ENCODE peak calls at places on chromosomes 2 and 18, in five cellular contexts. One of them, this sample, is unnamed.

GRCh38 chr18:48819276-48819675 is 131.5 kb downstream of the SMAD7 start:
- DNase-seq in CD8-positive, alpha-beta memory T cell: no peak
- DNase-seq in Caco-2: no peak
- DNase-seq in naive thymus-derived CD4-positive, alpha-beta T cell: no peak
- DNase-seq in fibroblast of lung: no peak
- DNase-seq in this sample: peak; percentile 70

GRCh38 chr2:9543557-9543956 is 12.1 kb downstream of the ADAM17 start:
- DNase-seq in CD8-positive, alpha-beta memory T cell: no peak
- DNase-seq in Caco-2: no peak
- DNase-seq in naive thymus-derived CD4-positive, alpha-beta T cell: no peak
- DNase-seq in fibroblast of lung: no peak
- DNase-seq in this sample: no peak

GRCh38 chr2:71697106-71698010 is 244.0 kb downstream of the DYSF start:
- DNase-seq in CD8-positive, alpha-beta memory T cell: no peak
- DNase-seq in Caco-2: peak; percentile 18
- DNase-seq in naive thymus-derived CD4-positive, alpha-beta T cell: no peak
- DNase-seq in fibroblast of lung: no peak
- DNase-seq in this sample: peak; percentile 36

GRCh38 chr2:96964221-96964905 is 22.0 kb downstream of the FAM178B start:
- DNase-seq in CD8-positive, alpha-beta memory T cell: no peak
- DNase-seq in Caco-2: no peak
- DNase-seq in naive thymus-derived CD4-positive, alpha-beta T cell: no peak
- DNase-seq in fibroblast of lung: no peak
- DNase-seq in this sample: no peak

GRCh38 chr2:22497789-22498188 is 887.2 kb upstream of the KLHL29 start:
- DNase-seq in CD8-positive, alpha-beta memory T cell: no peak
- DNase-seq in Caco-2: no peak
- DNase-seq in naive thymus-derived CD4-positive, alpha-beta T cell: no peak
- DNase-seq in fibroblast of lung: no peak
- DNase-seq in this sample: no peak

GRCh38 chr2:144224446-144224845 is 295.5 kb downstream of the ZEB2 start:
- DNase-seq in CD8-positive, alpha-beta memory T cell: no peak
- DNase-seq in Caco-2: no peak
- DNase-seq in naive thymus-derived CD4-positive, alpha-beta T cell: no peak
- DNase-seq in fibroblast of lung: no peak
- DNase-seq in this sample: no peak

GRCh38 chr2:169526451-169526850 is 16.9 kb downstream of the KLHL41 start:
- DNase-seq in CD8-positive, alpha-beta memory T cell: no peak
- DNase-seq in Caco-2: no peak
- DNase-seq in naive thymus-derived CD4-positive, alpha-beta T cell: no peak
- DNase-seq in fibroblast of lung: peak; percentile 23
- DNase-seq in this sample: no peak

GRCh38 chr2:164143183-164143930 is 407.5 kb upstream of the FIGN start:
- DNase-seq in CD8-positive, alpha-beta memory T cell: no peak
- DNase-seq in Caco-2: no peak
- DNase-seq in naive thymus-derived CD4-positive, alpha-beta T cell: no peak
- DNase-seq in fibroblast of lung: no peak
- DNase-seq in this sample: no peak

GRCh38 chr18:50558157-50558556 is 1.7 kb upstream of the MAPK4 start:
- DNase-seq in CD8-positive, alpha-beta memory T cell: no peak
- DNase-seq in Caco-2: no peak
- DNase-seq in naive thymus-derived CD4-positive, alpha-beta T cell: no peak
- DNase-seq in fibroblast of lung: no peak
- DNase-seq in this sample: no peak

GRCh38 chr2:160054984-160055725 is 7.3 kb downstream of the PLA2R1 start:
- DNase-seq in CD8-positive, alpha-beta memory T cell: no peak
- DNase-seq in Caco-2: no peak
- DNase-seq in naive thymus-derived CD4-positive, alpha-beta T cell: no peak
- DNase-seq in fibroblast of lung: peak; percentile 34
- DNase-seq in this sample: no peak

GRCh38 chr2:217928324-217929293 is 74.2 kb downstream of the TNS1 start:
- DNase-seq in CD8-positive, alpha-beta memory T cell: no peak
- DNase-seq in Caco-2: no peak
- DNase-seq in naive thymus-derived CD4-positive, alpha-beta T cell: no peak
- DNase-seq in fibroblast of lung: no peak
- DNase-seq in this sample: peak; percentile 83

GRCh38 chr2:217929294-217929671 is 73.5 kb downstream of the TNS1 start:
- DNase-seq in CD8-positive, alpha-beta memory T cell: no peak
- DNase-seq in Caco-2: no peak
- DNase-seq in naive thymus-derived CD4-positive, alpha-beta T cell: no peak
- DNase-seq in fibroblast of lung: no peak
- DNase-seq in this sample: peak; percentile 63

GRCh38 chr2:217930783-217931563 is 71.8 kb downstream of the TNS1 start:
- DNase-seq in CD8-positive, alpha-beta memory T cell: no peak
- DNase-seq in Caco-2: no peak
- DNase-seq in naive thymus-derived CD4-positive, alpha-beta T cell: no peak
- DNase-seq in fibroblast of lung: peak; percentile 59
- DNase-seq in this sample: no peak

GRCh38 chr2:217931846-217932560 is 70.8 kb downstream of the TNS1 start:
- DNase-seq in CD8-positive, alpha-beta memory T cell: no peak
- DNase-seq in Caco-2: no peak
- DNase-seq in naive thymus-derived CD4-positive, alpha-beta T cell: no peak
- DNase-seq in fibroblast of lung: no peak
- DNase-seq in this sample: no peak

GRCh38 chr2:217929757-217930707 is 72.8 kb downstream of the TNS1 start:
- DNase-seq in CD8-positive, alpha-beta memory T cell: no peak
- DNase-seq in Caco-2: no peak
- DNase-seq in naive thymus-derived CD4-positive, alpha-beta T cell: no peak
- DNase-seq in fibroblast of lung: peak; percentile 93
- DNase-seq in this sample: peak; percentile 77
- H3K4me1 ChIP-seq in CD8-positive, alpha-beta memory T cell: no peaks in the 10 kb centered on the region
- H3K4me1 ChIP-seq in Caco-2: peaks cover 6% of the 10 kb centered on the region
- H3K4me1 ChIP-seq in naive thymus-derived CD4-positive, alpha-beta T cell: no peaks in the 10 kb centered on the region
- H3K4me1 ChIP-seq in fibroblast of lung: peaks cover 51% of the 10 kb centered on the region
- H3K4me1 ChIP-seq in this sample: peaks cover 70% of the 10 kb centered on the region

DNA sequence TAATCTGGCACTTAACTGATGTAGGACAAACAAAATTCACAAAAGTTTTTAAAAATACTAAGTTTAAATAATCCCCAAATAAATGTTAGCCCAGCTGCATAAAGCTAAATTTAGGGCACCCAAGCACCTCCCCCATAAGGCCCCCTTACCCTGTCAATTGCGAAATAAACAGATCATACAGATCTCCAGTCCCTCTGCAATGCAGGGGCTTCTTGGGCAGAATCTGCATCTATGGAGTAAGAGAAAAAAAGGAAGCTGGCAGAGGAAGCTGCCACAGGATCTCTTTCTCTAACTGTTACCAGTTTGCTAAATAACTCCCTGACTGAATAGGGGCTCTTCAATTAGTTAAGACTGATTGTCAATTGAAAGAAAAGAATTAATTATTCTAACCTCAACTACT is 117.7 kb downstream of the MEMO1 start:
- DNase-seq in CD8-positive, alpha-beta memory T cell: no peak
- DNase-seq in Caco-2: no peak
- DNase-seq in naive thymus-derived CD4-positive, alpha-beta T cell: no peak
- DNase-seq in fibroblast of lung: no peak
- DNase-seq in this sample: no peak
- H3K4me3 ChIP-seq in CD8-positive, alpha-beta memory T cell: no peak overlapping the region
- H3K4me3 ChIP-seq in Caco-2: no peak overlapping the region
- H3K4me3 ChIP-seq in naive thymus-derived CD4-positive, alpha-beta T cell: no peak overlapping the region
- H3K4me3 ChIP-seq in fibroblast of lung: no peak overlapping the region
- H3K4me3 ChIP-seq in this sample: no peak overlapping the region

GRCh38 chr2:231049286-231050017 is 7.2 kb upstream of the PSMD1 start:
- DNase-seq in CD8-positive, alpha-beta memory T cell: no peak
- DNase-seq in Caco-2: no peak
- DNase-seq in naive thymus-derived CD4-positive, alpha-beta T cell: no peak
- DNase-seq in fibroblast of lung: no peak
- DNase-seq in this sample: no peak

GRCh38 chr2:231047270-231047921 is 9.3 kb upstream of the PSMD1 start:
- DNase-seq in CD8-positive, alpha-beta memory T cell: no peak
- DNase-seq in Caco-2: no peak
- DNase-seq in naive thymus-derived CD4-positive, alpha-beta T cell: no peak
- DNase-seq in fibroblast of lung: no peak
- DNase-seq in this sample: no peak

GRCh38 chr2:231046908-231047269 is 9.6 kb downstream of the C2orf72 start:
- DNase-seq in CD8-positive, alpha-beta memory T cell: no peak
- DNase-seq in Caco-2: no peak
- DNase-seq in naive thymus-derived CD4-positive, alpha-beta T cell: no peak
- DNase-seq in fibroblast of lung: no peak
- DNase-seq in this sample: no peak

GRCh38 chr2:231050018-231050901 is 6.4 kb upstream of the PSMD1 start:
- DNase-seq in CD8-positive, alpha-beta memory T cell: no peak
- DNase-seq in Caco-2: peak; percentile 91
- DNase-seq in naive thymus-derived CD4-positive, alpha-beta T cell: no peak
- DNase-seq in fibroblast of lung: no peak
- DNase-seq in this sample: no peak

GRCh38 chr2:231047922-231048544 is 8.6 kb upstream of the PSMD1 start:
- DNase-seq in CD8-positive, alpha-beta memory T cell: no peak
- DNase-seq in Caco-2: no peak
- DNase-seq in naive thymus-derived CD4-positive, alpha-beta T cell: no peak
- DNase-seq in fibroblast of lung: no peak
- DNase-seq in this sample: no peak
- H3K4me1 ChIP-seq in CD8-positive, alpha-beta memory T cell: peaks cover 5% of the 10 kb centered on the region
- H3K4me1 ChIP-seq in Caco-2: peaks cover 45% of the 10 kb centered on the region
- H3K4me1 ChIP-seq in naive thymus-derived CD4-positive, alpha-beta T cell: no peaks in the 10 kb centered on the region
- H3K4me1 ChIP-seq in fibroblast of lung: no peaks in the 10 kb centered on the region
- H3K4me1 ChIP-seq in this sample: no peaks in the 10 kb centered on the region

GRCh38 chr2:29920130-29920577 is 1.2 kb downstream of the ALK start:
- DNase-seq in CD8-positive, alpha-beta memory T cell: peak; percentile 6
- DNase-seq in Caco-2: no peak
- DNase-seq in naive thymus-derived CD4-positive, alpha-beta T cell: peak; percentile 48
- DNase-seq in fibroblast of lung: peak; percentile 60
- DNase-seq in this sample: peak; percentile 90
- H3K4me3 ChIP-seq in CD8-positive, alpha-beta memory T cell: no peak overlapping the region
- H3K4me3 ChIP-seq in Caco-2: no peak overlapping the region
- H3K4me3 ChIP-seq in naive thymus-derived CD4-positive, alpha-beta T cell: no peak overlapping the region
- H3K4me3 ChIP-seq in fibroblast of lung: no peak overlapping the region
- H3K4me3 ChIP-seq in this sample: peak overlapping the region; percentile 30

DNA sequence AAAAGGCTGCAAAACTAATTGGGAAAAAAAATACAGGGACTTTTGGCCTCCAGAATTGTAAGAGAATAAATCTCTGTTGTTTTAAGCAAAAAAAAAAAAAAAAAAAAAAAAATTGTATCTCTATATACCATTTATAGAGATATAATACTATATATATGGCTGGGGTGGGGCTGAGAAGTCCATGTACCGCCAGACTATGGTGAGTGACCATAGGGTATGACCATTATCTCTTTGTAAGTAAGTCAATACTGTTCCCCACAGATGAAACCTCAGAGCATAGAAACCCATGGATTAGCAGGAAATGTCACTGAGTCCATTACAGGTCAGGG is 117.1 kb upstream of the MCFD2 start:
- DNase-seq in CD8-positive, alpha-beta memory T cell: no peak
- DNase-seq in Caco-2: no peak
- DNase-seq in naive thymus-derived CD4-positive, alpha-beta T cell: no peak
- DNase-seq in fibroblast of lung: no peak
- DNase-seq in this sample: no peak
- H3K4me1 ChIP-seq in CD8-positive, alpha-beta memory T cell: no peaks in the 10 kb centered on the region
- H3K4me1 ChIP-seq in Caco-2: peaks cover 83% of the 10 kb centered on the region
- H3K4me1 ChIP-seq in naive thymus-derived CD4-positive, alpha-beta T cell: no peaks in the 10 kb centered on the region
- H3K4me1 ChIP-seq in fibroblast of lung: peaks cover 37% of the 10 kb centered on the region
- H3K4me1 ChIP-seq in this sample: peaks cover 26% of the 10 kb centered on the region

GRCh38 chr2:46277470-46278190 is 19.6 kb upstream of the EPAS1 start:
- DNase-seq in CD8-positive, alpha-beta memory T cell: no peak
- DNase-seq in Caco-2: no peak
- DNase-seq in naive thymus-derived CD4-positive, alpha-beta T cell: no peak
- DNase-seq in fibroblast of lung: no peak
- DNase-seq in this sample: peak; percentile 51
- H3K4me3 ChIP-seq in CD8-positive, alpha-beta memory T cell: no peak overlapping the region
- H3K4me3 ChIP-seq in Caco-2: no peak overlapping the region
- H3K4me3 ChIP-seq in naive thymus-derived CD4-positive, alpha-beta T cell: no peak overlapping the region
- H3K4me3 ChIP-seq in fibroblast of lung: no peak overlapping the region
- H3K4me3 ChIP-seq in this sample: no peak overlapping the region

DNA sequence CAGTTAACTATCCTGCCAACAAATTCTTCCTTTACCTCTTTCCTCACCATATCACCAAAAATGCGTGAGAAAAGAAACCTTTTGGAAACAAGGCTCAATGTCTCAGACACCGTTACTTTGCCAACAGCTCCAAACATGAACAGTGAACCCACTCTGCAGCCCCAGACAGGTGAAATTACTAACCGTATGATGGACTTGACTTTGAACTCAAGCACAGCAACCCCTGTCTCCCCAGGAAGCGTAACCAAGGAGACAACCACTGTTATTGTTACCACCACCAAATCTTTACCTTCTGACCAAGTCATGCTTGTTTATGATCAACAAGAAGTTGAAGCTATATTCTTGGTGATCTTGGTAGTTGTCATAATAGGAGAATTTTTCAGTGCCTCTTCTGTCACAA is 28.4 kb downstream of the MFSD6 start:
- DNase-seq in CD8-positive, alpha-beta memory T cell: peak; percentile 7
- DNase-seq in Caco-2: no peak
- DNase-seq in naive thymus-derived CD4-positive, alpha-beta T cell: no peak
- DNase-seq in fibroblast of lung: no peak
- DNase-seq in this sample: no peak
- H3K4me1 ChIP-seq in CD8-positive, alpha-beta memory T cell: peaks cover 56% of the 10 kb centered on the region
- H3K4me1 ChIP-seq in Caco-2: no peaks in the 10 kb centered on the region
- H3K4me1 ChIP-seq in naive thymus-derived CD4-positive, alpha-beta T cell: peaks cover 41% of the 10 kb centered on the region
- H3K4me1 ChIP-seq in fibroblast of lung: no peaks in the 10 kb centered on the region
- H3K4me1 ChIP-seq in this sample: no peaks in the 10 kb centered on the region

GRCh38 chr2:8534729-8535397 is 147.0 kb upstream of the ID2 start:
- DNase-seq in CD8-positive, alpha-beta memory T cell: no peak
- DNase-seq in Caco-2: peak; percentile 66
- DNase-seq in naive thymus-derived CD4-positive, alpha-beta T cell: no peak
- DNase-seq in fibroblast of lung: peak; percentile 54
- DNase-seq in this sample: peak; percentile 87
- H3K4me3 ChIP-seq in CD8-positive, alpha-beta memory T cell: no peak overlapping the region
- H3K4me3 ChIP-seq in Caco-2: no peak overlapping the region
- H3K4me3 ChIP-seq in naive thymus-derived CD4-positive, alpha-beta T cell: no peak overlapping the region
- H3K4me3 ChIP-seq in fibroblast of lung: no peak overlapping the region
- H3K4me3 ChIP-seq in this sample: no peak overlapping the region

DNA sequence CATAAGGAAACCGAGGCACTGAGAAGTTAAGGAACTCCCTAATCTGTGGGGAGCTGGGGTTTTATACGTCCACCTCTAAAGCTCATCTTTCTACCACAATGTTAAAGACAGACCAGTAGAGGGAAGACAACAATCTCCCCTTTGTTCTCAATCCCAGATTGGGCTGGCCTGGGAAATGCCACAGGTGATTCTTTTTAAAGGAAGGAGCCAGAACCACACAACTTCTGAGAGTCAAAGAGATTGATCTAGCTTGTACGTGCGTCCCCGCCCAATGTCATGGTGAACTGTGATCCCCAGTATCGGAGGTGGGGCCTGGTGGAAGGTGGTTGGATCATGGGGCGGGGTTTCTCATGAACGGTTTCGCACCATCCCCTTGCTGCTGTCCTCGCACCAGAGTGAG is 81.8 kb upstream of the LCLAT1 start:
- DNase-seq in CD8-positive, alpha-beta memory T cell: no peak
- DNase-seq in Caco-2: no peak
- DNase-seq in naive thymus-derived CD4-positive, alpha-beta T cell: no peak
- DNase-seq in fibroblast of lung: no peak
- DNase-seq in this sample: no peak
- H3K4me1 ChIP-seq in CD8-positive, alpha-beta memory T cell: peaks cover 37% of the 10 kb centered on the region
- H3K4me1 ChIP-seq in Caco-2: peaks cover 17% of the 10 kb centered on the region
- H3K4me1 ChIP-seq in naive thymus-derived CD4-positive, alpha-beta T cell: peaks cover 37% of the 10 kb centered on the region
- H3K4me1 ChIP-seq in fibroblast of lung: peaks cover 44% of the 10 kb centered on the region
- H3K4me1 ChIP-seq in this sample: peaks cover 19% of the 10 kb centered on the region

This sample was measured in right cardiac atrium.